ENCODE peak calls at places on chromosome 4, in nine cellular contexts. One of them, this sample, is unnamed.

GRCh38 chr4:11624370-11624769 is 195.7 kb upstream of the HS3ST1 start:
- DNase-seq in Peyer's patch: no peak
- DNase-seq in RWPE1: no peak
- DNase-seq in H9: no peak
- DNase-seq in stimulated activated CD8-positive, alpha-beta memory T cell treated with anti-CD3 and anti-CD28 coated beads, Interleukin-15, amount 100 ng/mL, for 4 hours: no peak
- DNase-seq in omental fat pad: no peak
- DNase-seq in CD8-positive, alpha-beta T cell: no peak
- DNase-seq in KG1: no peak
- DNase-seq in HEK293T: no peak
- DNase-seq in this sample: no peak

GRCh38 chr4:18882468-18882867 is 860.9 kb upstream of the LCORL start:
- DNase-seq in RWPE1: peak
- DNase-seq in stimulated activated CD8-positive, alpha-beta memory T cell treated with anti-CD3 and anti-CD28 coated beads, Interleukin-15, amount 100 ng/mL, for 4 hours: no peak
- DNase-seq in omental fat pad: no peak
- DNase-seq in CD8-positive, alpha-beta T cell: no peak
- DNase-seq in HEK293T: no peak
- DNase-seq in H9: no peak
- DNase-seq in KG1: no peak
- DNase-seq in Peyer's patch: no peak
- DNase-seq in this sample: no peak

GRCh38 chr4:71074452-71075299 is 81.2 kb downstream of the DCK start:
- DNase-seq in stimulated activated CD8-positive, alpha-beta memory T cell treated with anti-CD3 and anti-CD28 coated beads, Interleukin-15, amount 100 ng/mL, for 4 hours: no peak
- DNase-seq in KG1: no peak
- DNase-seq in Peyer's patch: no peak
- DNase-seq in RWPE1: no peak
- DNase-seq in CD8-positive, alpha-beta T cell: no peak
- DNase-seq in omental fat pad: no peak
- DNase-seq in HEK293T: no peak
- DNase-seq in H9: no peak
- DNase-seq in this sample: no peak

GRCh38 chr4:41921476-41921875 is 13.8 kb upstream of the TMEM33 start:
- DNase-seq in omental fat pad: no peak
- DNase-seq in HEK293T: no peak
- DNase-seq in stimulated activated CD8-positive, alpha-beta memory T cell treated with anti-CD3 and anti-CD28 coated beads, Interleukin-15, amount 100 ng/mL, for 4 hours: no peak
- DNase-seq in H9: no peak
- DNase-seq in KG1: no peak
- DNase-seq in RWPE1: no peak
- DNase-seq in Peyer's patch: no peak
- DNase-seq in CD8-positive, alpha-beta T cell: no peak
- DNase-seq in this sample: no peak

GRCh38 chr4:26326791-26327190 is 6.0 kb downstream of the RBPJ start:
- DNase-seq in KG1: no peak
- DNase-seq in H9: no peak
- DNase-seq in RWPE1: no peak
- DNase-seq in omental fat pad: no peak
- DNase-seq in Peyer's patch: no peak
- DNase-seq in CD8-positive, alpha-beta T cell: no peak
- DNase-seq in HEK293T: no peak
- DNase-seq in stimulated activated CD8-positive, alpha-beta memory T cell treated with anti-CD3 and anti-CD28 coated beads, Interleukin-15, amount 100 ng/mL, for 4 hours: no peak
- DNase-seq in this sample: no peak

GRCh38 chr4:7658297-7659204 is 223.8 kb upstream of the PSAPL1 start:
- DNase-seq in Peyer's patch: no peak
- DNase-seq in KG1: no peak
- DNase-seq in HEK293T: no peak
- DNase-seq in H9: no peak
- DNase-seq in RWPE1: no peak
- DNase-seq in omental fat pad: no peak
- DNase-seq in stimulated activated CD8-positive, alpha-beta memory T cell treated with anti-CD3 and anti-CD28 coated beads, Interleukin-15, amount 100 ng/mL, for 4 hours: no peak
- DNase-seq in CD8-positive, alpha-beta T cell: no peak
- DNase-seq in this sample: no peak

GRCh38 chr4:111959202-111959601 is 186.1 kb upstream of the FAM241A start:
- DNase-seq in CD8-positive, alpha-beta T cell: no peak
- DNase-seq in KG1: no peak
- DNase-seq in stimulated activated CD8-positive, alpha-beta memory T cell treated with anti-CD3 and anti-CD28 coated beads, Interleukin-15, amount 100 ng/mL, for 4 hours: no peak
- DNase-seq in HEK293T: no peak
- DNase-seq in H9: no peak
- DNase-seq in Peyer's patch: no peak
- DNase-seq in omental fat pad: no peak
- DNase-seq in RWPE1: peak
- DNase-seq in this sample: no peak

GRCh38 chr4:7774301-7775019 is 165.2 kb downstream of the AFAP1 start:
- DNase-seq in HEK293T: no peak
- DNase-seq in RWPE1: no peak
- DNase-seq in KG1: no peak
- DNase-seq in stimulated activated CD8-positive, alpha-beta memory T cell treated with anti-CD3 and anti-CD28 coated beads, Interleukin-15, amount 100 ng/mL, for 4 hours: no peak
- DNase-seq in Peyer's patch: peak
- DNase-seq in H9: no peak
- DNase-seq in CD8-positive, alpha-beta T cell: no peak
- DNase-seq in omental fat pad: no peak
- DNase-seq in this sample: no peak

GRCh38 chr4:11505225-11505971 is 76.7 kb upstream of the HS3ST1 start:
- DNase-seq in CD8-positive, alpha-beta T cell: no peak
- DNase-seq in H9: no peak
- DNase-seq in Peyer's patch: peak
- DNase-seq in KG1: no peak
- DNase-seq in stimulated activated CD8-positive, alpha-beta memory T cell treated with anti-CD3 and anti-CD28 coated beads, Interleukin-15, amount 100 ng/mL, for 4 hours: no peak
- DNase-seq in RWPE1: peak
- DNase-seq in HEK293T: no peak
- DNase-seq in omental fat pad: no peak
- DNase-seq in this sample: no peak

GRCh38 chr4:142354041-142354440 is 492.1 kb downstream of the INPP4B start:
- DNase-seq in KG1: no peak
- DNase-seq in stimulated activated CD8-positive, alpha-beta memory T cell treated with anti-CD3 and anti-CD28 coated beads, Interleukin-15, amount 100 ng/mL, for 4 hours: no peak
- DNase-seq in omental fat pad: no peak
- DNase-seq in RWPE1: no peak
- DNase-seq in CD8-positive, alpha-beta T cell: no peak
- DNase-seq in H9: no peak
- DNase-seq in Peyer's patch: no peak
- DNase-seq in HEK293T: no peak
- DNase-seq in this sample: no peak

GRCh38 chr4:134544303-134544761 is 342.7 kb upstream of the PABPC4L start:
- DNase-seq in H9: no peak
- DNase-seq in Peyer's patch: no peak
- DNase-seq in HEK293T: peak
- DNase-seq in stimulated activated CD8-positive, alpha-beta memory T cell treated with anti-CD3 and anti-CD28 coated beads, Interleukin-15, amount 100 ng/mL, for 4 hours: no peak
- DNase-seq in RWPE1: no peak
- DNase-seq in omental fat pad: no peak
- DNase-seq in CD8-positive, alpha-beta T cell: no peak
- DNase-seq in KG1: no peak
- DNase-seq in this sample: no peak

GRCh38 chr4:87734936-87735335 is 64.4 kb upstream of the IBSP start:
- DNase-seq in CD8-positive, alpha-beta T cell: no peak
- DNase-seq in HEK293T: no peak
- DNase-seq in H9: no peak
- DNase-seq in stimulated activated CD8-positive, alpha-beta memory T cell treated with anti-CD3 and anti-CD28 coated beads, Interleukin-15, amount 100 ng/mL, for 4 hours: no peak
- DNase-seq in KG1: no peak
- DNase-seq in RWPE1: peak
- DNase-seq in omental fat pad: no peak
- DNase-seq in Peyer's patch: no peak
- DNase-seq in this sample: no peak

GRCh38 chr4:101103381-101104142 is 243.8 kb downstream of the PPP3CA start:
- DNase-seq in HEK293T: no peak
- DNase-seq in CD8-positive, alpha-beta T cell: no peak
- DNase-seq in H9: no peak
- DNase-seq in stimulated activated CD8-positive, alpha-beta memory T cell treated with anti-CD3 and anti-CD28 coated beads, Interleukin-15, amount 100 ng/mL, for 4 hours: no peak
- DNase-seq in Peyer's patch: no peak
- DNase-seq in RWPE1: no peak
- DNase-seq in omental fat pad: no peak
- DNase-seq in KG1: peak
- DNase-seq in this sample: no peak

GRCh38 chr4:158189409-158189808 is 16.6 kb upstream of the GASK1B start:
- DNase-seq in Peyer's patch: no peak
- DNase-seq in CD8-positive, alpha-beta T cell: no peak
- DNase-seq in omental fat pad: no peak
- DNase-seq in HEK293T: no peak
- DNase-seq in stimulated activated CD8-positive, alpha-beta memory T cell treated with anti-CD3 and anti-CD28 coated beads, Interleukin-15, amount 100 ng/mL, for 4 hours: no peak
- DNase-seq in H9: no peak
- DNase-seq in RWPE1: no peak
- DNase-seq in KG1: no peak
- DNase-seq in this sample: no peak

GRCh38 chr4:16524911-16525574 is 298.8 kb upstream of the TAPT1 start:
- DNase-seq in Peyer's patch: no peak
- DNase-seq in KG1: no peak
- DNase-seq in CD8-positive, alpha-beta T cell: no peak
- DNase-seq in HEK293T: no peak
- DNase-seq in omental fat pad: no peak
- DNase-seq in stimulated activated CD8-positive, alpha-beta memory T cell treated with anti-CD3 and anti-CD28 coated beads, Interleukin-15, amount 100 ng/mL, for 4 hours: no peak
- DNase-seq in RWPE1: no peak
- DNase-seq in H9: no peak
- DNase-seq in this sample: no peak

GRCh38 chr4:174365018-174365587 is 81.4 kb downstream of the CEP44 start:
- DNase-seq in HEK293T: peak
- DNase-seq in KG1: no peak
- DNase-seq in H9: no peak
- DNase-seq in RWPE1: peak
- DNase-seq in stimulated activated CD8-positive, alpha-beta memory T cell treated with anti-CD3 and anti-CD28 coated beads, Interleukin-15, amount 100 ng/mL, for 4 hours: no peak
- DNase-seq in omental fat pad: no peak
- DNase-seq in Peyer's patch: no peak
- DNase-seq in CD8-positive, alpha-beta T cell: no peak
- DNase-seq in this sample: no peak

GRCh38 chr4:142645478-142646108 is 200.5 kb downstream of the INPP4B start:
- DNase-seq in KG1: peak
- DNase-seq in HEK293T: no peak
- DNase-seq in omental fat pad: no peak
- DNase-seq in RWPE1: no peak
- DNase-seq in CD8-positive, alpha-beta T cell: no peak
- DNase-seq in H9: no peak
- DNase-seq in Peyer's patch: no peak
- DNase-seq in stimulated activated CD8-positive, alpha-beta memory T cell treated with anti-CD3 and anti-CD28 coated beads, Interleukin-15, amount 100 ng/mL, for 4 hours: no peak
- DNase-seq in this sample: no peak

GRCh38 chr4:147447820-147448219 is 33.1 kb upstream of the EDNRA start:
- DNase-seq in HEK293T: no peak
- DNase-seq in CD8-positive, alpha-beta T cell: no peak
- DNase-seq in Peyer's patch: no peak
- DNase-seq in omental fat pad: no peak
- DNase-seq in KG1: no peak
- DNase-seq in RWPE1: peak
- DNase-seq in stimulated activated CD8-positive, alpha-beta memory T cell treated with anti-CD3 and anti-CD28 coated beads, Interleukin-15, amount 100 ng/mL, for 4 hours: no peak
- DNase-seq in H9: no peak
- DNase-seq in this sample: no peak

GRCh38 chr4:83113429-83113786 is 1.1 kb downstream of the PLAC8 start:
- DNase-seq in H9: no peak
- DNase-seq in CD8-positive, alpha-beta T cell: no peak
- DNase-seq in stimulated activated CD8-positive, alpha-beta memory T cell treated with anti-CD3 and anti-CD28 coated beads, Interleukin-15, amount 100 ng/mL, for 4 hours: no peak
- DNase-seq in Peyer's patch: no peak
- DNase-seq in omental fat pad: no peak
- DNase-seq in RWPE1: no peak
- DNase-seq in KG1: no peak
- DNase-seq in HEK293T: no peak
- DNase-seq in this sample: no peak

GRCh38 chr4:41428205-41428940 is 109.6 kb upstream of the LIMCH1 start:
- DNase-seq in CD8-positive, alpha-beta T cell: no peak
- DNase-seq in H9: no peak
- DNase-seq in RWPE1: no peak
- DNase-seq in HEK293T: no peak
- DNase-seq in KG1: no peak
- DNase-seq in Peyer's patch: no peak
- DNase-seq in stimulated activated CD8-positive, alpha-beta memory T cell treated with anti-CD3 and anti-CD28 coated beads, Interleukin-15, amount 100 ng/mL, for 4 hours: no peak
- DNase-seq in omental fat pad: no peak
- DNase-seq in this sample: no peak

GRCh38 chr4:159937595-159937994 is 834.7 kb downstream of the RAPGEF2 start:
- DNase-seq in Peyer's patch: no peak
- DNase-seq in stimulated activated CD8-positive, alpha-beta memory T cell treated with anti-CD3 and anti-CD28 coated beads, Interleukin-15, amount 100 ng/mL, for 4 hours: no peak
- DNase-seq in CD8-positive, alpha-beta T cell: no peak
- DNase-seq in RWPE1: no peak
- DNase-seq in H9: no peak
- DNase-seq in KG1: no peak
- DNase-seq in HEK293T: no peak
- DNase-seq in omental fat pad: no peak
- DNase-seq in this sample: no peak

GRCh38 chr4:89351201-89351600 is 43.6 kb upstream of the GPRIN3 start:
- DNase-seq in HEK293T: no peak
- DNase-seq in Peyer's patch: no peak
- DNase-seq in CD8-positive, alpha-beta T cell: no peak
- DNase-seq in H9: no peak
- DNase-seq in stimulated activated CD8-positive, alpha-beta memory T cell treated with anti-CD3 and anti-CD28 coated beads, Interleukin-15, amount 100 ng/mL, for 4 hours: no peak
- DNase-seq in KG1: no peak
- DNase-seq in RWPE1: no peak
- DNase-seq in omental fat pad: no peak
- DNase-seq in this sample: no peak

GRCh38 chr4:113952452-113953029 is 26.9 kb downstream of the ARSJ start:
- DNase-seq in stimulated activated CD8-positive, alpha-beta memory T cell treated with anti-CD3 and anti-CD28 coated beads, Interleukin-15, amount 100 ng/mL, for 4 hours: no peak
- DNase-seq in RWPE1: peak
- DNase-seq in KG1: peak
- DNase-seq in HEK293T: peak
- DNase-seq in omental fat pad: no peak
- DNase-seq in Peyer's patch: no peak
- DNase-seq in H9: peak
- DNase-seq in CD8-positive, alpha-beta T cell: no peak
- DNase-seq in this sample: peak

GRCh38 chr4:154578919-154579318 is 11.6 kb downstream of the FGA start:
- DNase-seq in KG1: no peak
- DNase-seq in HEK293T: no peak
- DNase-seq in RWPE1: no peak
- DNase-seq in CD8-positive, alpha-beta T cell: no peak
- DNase-seq in H9: no peak
- DNase-seq in stimulated activated CD8-positive, alpha-beta memory T cell treated with anti-CD3 and anti-CD28 coated beads, Interleukin-15, amount 100 ng/mL, for 4 hours: no peak
- DNase-seq in omental fat pad: no peak
- DNase-seq in Peyer's patch: no peak
- DNase-seq in this sample: no peak

GRCh38 chr4:7333801-7334421 is 100.8 kb downstream of the PSAPL1 start:
- DNase-seq in KG1: no peak
- DNase-seq in HEK293T: no peak
- DNase-seq in omental fat pad: no peak
- DNase-seq in RWPE1: no peak
- DNase-seq in stimulated activated CD8-positive, alpha-beta memory T cell treated with anti-CD3 and anti-CD28 coated beads, Interleukin-15, amount 100 ng/mL, for 4 hours: no peak
- DNase-seq in H9: peak
- DNase-seq in CD8-positive, alpha-beta T cell: no peak
- DNase-seq in Peyer's patch: peak
- DNase-seq in this sample: no peak

GRCh38 chr4:52019941-52020657 is at the start of gene LRRC66:
- DNase-seq in RWPE1: no peak
- DNase-seq in H9: no peak
- DNase-seq in CD8-positive, alpha-beta T cell: no peak
- DNase-seq in HEK293T: no peak
- DNase-seq in omental fat pad: no peak
- DNase-seq in KG1: no peak
- DNase-seq in Peyer's patch: peak
- DNase-seq in stimulated activated CD8-positive, alpha-beta memory T cell treated with anti-CD3 and anti-CD28 coated beads, Interleukin-15, amount 100 ng/mL, for 4 hours: no peak
- DNase-seq in this sample: no peak

GRCh38 chr4:65665951-65666523 is 4.3 kb downstream of the EPHA5 start:
- DNase-seq in H9: no peak
- DNase-seq in HEK293T: no peak
- DNase-seq in Peyer's patch: no peak
- DNase-seq in KG1: no peak
- DNase-seq in CD8-positive, alpha-beta T cell: no peak
- DNase-seq in omental fat pad: no peak
- DNase-seq in stimulated activated CD8-positive, alpha-beta memory T cell treated with anti-CD3 and anti-CD28 coated beads, Interleukin-15, amount 100 ng/mL, for 4 hours: no peak
- DNase-seq in RWPE1: no peak
- DNase-seq in this sample: no peak